ENCODE peak calls at places on chromosomes 6 and 20, in five cellular contexts. J is AG04450, N is WERI-Rb-1, S is esophagus squamous epithelium, H is GM23338. C is an unnamed sample.

GRCh38 chr20:9344080-9344920 is 170.1 kb upstream of the LAMP5 start:
- DNase-seq in J (no peak), N (no peak), S (no peak), H (no peak), C (no peak)

GRCh38 chr20:46040902-46041535 is 12.0 kb downstream of the SLC12A5 start:
- DNase-seq in J (no peak), N (no peak), S (no peak), H (peak), C (peak)

GRCh38 chr6:158043586-158044524 is 62.2 kb downstream of the SYNJ2 start:
- DNase-seq in J (no peak), N (no peak), S (no peak), H (no peak), C (no peak)

GRCh38 chr20:63156221-63156671 is 59.7 kb downstream of the YTHDF1 start:
- DNase-seq in J (no peak), N (peak), S (no peak), H (no peak), C (no peak)

GRCh38 chr6:156658186-156658585 is 119.0 kb upstream of the ARID1B start:
- DNase-seq in J (peak), N (no peak), S (no peak), H (no peak), C (no peak)

GRCh38 chr20:49340161-49340966 is 62.5 kb upstream of the ZNFX1 start:
- DNase-seq in J (no peak), N (no peak), S (no peak), H (no peak), C (no peak)

GRCh38 chr20:36623444-36623843 is 17.9 kb downstream of the RAB5IF start:
- DNase-seq in J (no peak), N (no peak), S (no peak), H (no peak), C (no peak)

GRCh38 chr20:57713505-57713903 is 3.7 kb upstream of the PMEPA1 start:
- DNase-seq in J (no peak), N (no peak), S (no peak), H (no peak), C (no peak)

GRCh38 chr6:37503486-37503980 is 3.8 kb upstream of the CCDC167 start:
- DNase-seq in J (no peak), N (no peak), S (no peak), H (no peak), C (no peak)

GRCh38 chr20:38842558-38842981 is 37.1 kb downstream of the PPP1R16B start:
- DNase-seq in J (no peak), N (no peak), S (peak), H (peak), C (no peak)

GRCh38 chr6:108847738-108848115 is 495 bp upstream of the ARMC2 start:
- DNase-seq in J (no peak), N (peak), S (no peak), H (no peak), C (no peak)

GRCh38 chr6:17394192-17394611 is 807 bp downstream of the CAP2 start:
- DNase-seq in J (no peak), N (peak), S (no peak), H (peak), C (peak)

GRCh38 chr6:144696610-144697376 is 411.7 kb downstream of the UTRN start:
- DNase-seq in J (no peak), N (no peak), S (no peak), H (no peak), C (no peak)

GRCh38 chr6:16383607-16384206 is 145.3 kb downstream of the GMPR start:
- DNase-seq in J (no peak), N (no peak), S (no peak), H (no peak), C (no peak)

GRCh38 chr6:20669571-20670314 is 135.5 kb downstream of the CDKAL1 start:
- DNase-seq in J (no peak), N (no peak), S (no peak), H (no peak), C (no peak)

GRCh38 chr6:3454206-3455016 is 2.4 kb downstream of the SLC22A23 start:
- DNase-seq in J (no peak), N (no peak), S (no peak), H (no peak), C (peak)

GRCh38 chr20:62039738-62040137 is 25.9 kb downstream of the TAF4 start:
- DNase-seq in J (no peak), N (no peak), S (no peak), H (no peak), C (no peak)

GRCh38 chr6:36973190-36973589 is 12.8 kb downstream of the MTCH1 start:
- DNase-seq in J (no peak), N (no peak), S (no peak), H (no peak), C (no peak)

GRCh38 chr20:21559305-21559704 is 45.4 kb upstream of the NKX2-2 start:
- DNase-seq in J (no peak), N (no peak), S (no peak), H (no peak), C (no peak)
- TF ChIP-seq CTCF in J (no peak), N (no peak), S (no peak), H (no peak), C (no peak)

GRCh38 chr6:6694825-6695710 is 106.5 kb downstream of the LY86 start:
- DNase-seq in J (no peak), N (no peak), S (no peak), H (peak), C (peak)

GRCh38 chr6:6695711-6696048 is 107.2 kb downstream of the LY86 start:
- DNase-seq in J (no peak), N (no peak), S (no peak), H (no peak), C (no peak)

GRCh38 chr6:6697620-6698019 is 109.1 kb downstream of the LY86 start:
- DNase-seq in J (no peak), N (peak), S (no peak), H (no peak), C (no peak)

GRCh38 chr6:6696867-6697531 is 108.5 kb downstream of the LY86 start:
- DNase-seq in J (no peak), N (peak), S (no peak), H (peak), C (peak)

DNA sequence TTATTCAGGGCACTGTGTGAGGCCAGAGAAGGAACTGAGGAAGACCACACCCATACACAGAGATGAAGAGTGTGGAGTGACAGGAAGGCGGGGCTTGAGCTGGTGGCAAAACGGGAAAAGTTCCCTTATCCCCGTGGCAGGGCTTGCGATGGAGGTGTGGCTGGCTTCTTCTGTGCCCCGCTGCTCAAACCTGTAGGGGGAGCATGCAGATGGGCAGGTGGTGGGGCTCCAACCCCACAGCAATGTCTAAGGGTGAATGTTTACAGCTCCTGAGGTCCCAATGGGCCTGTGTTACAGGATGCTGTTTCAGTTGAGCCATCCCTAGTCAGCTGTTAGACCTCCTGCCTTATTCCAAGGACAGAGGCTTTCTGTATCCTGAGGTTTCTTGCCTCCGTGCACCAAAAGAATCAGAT is 105.9 kb downstream of the LY86 start:
- DNase-seq in J (no peak), N (no peak), S (no peak), H (peak), C (no peak)
- TF ChIP-seq CTCF in J (no peak), N (peak), S (peak), H (peak), C (no peak)

DNA sequence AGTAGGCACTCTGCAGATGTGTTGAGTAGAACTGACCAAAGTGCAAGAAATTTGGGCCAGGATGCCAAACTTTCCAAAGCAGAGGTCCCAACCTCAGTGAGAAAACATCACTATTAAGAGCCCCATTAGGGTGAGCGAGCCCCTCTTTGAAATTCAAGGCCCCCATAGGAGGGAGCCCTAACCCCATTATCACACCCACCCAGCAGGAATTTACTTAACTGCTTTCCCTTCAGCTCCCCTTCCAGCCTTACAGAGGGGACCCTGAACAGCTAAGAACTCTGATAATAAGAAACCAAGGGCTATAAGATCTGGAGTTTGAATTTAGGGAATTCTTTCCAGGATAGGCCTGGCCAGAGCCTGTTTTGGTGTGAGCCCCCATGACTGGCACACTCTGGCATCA is 130.7 kb downstream of the NFATC2 start:
- DNase-seq in J (no peak), N (no peak), S (no peak), H (peak), C (no peak)
- TF ChIP-seq CTCF in J (no peak), N (no peak), S (no peak), H (no peak), C (no peak)

GRCh38 chr6:85641916-85642773 is 541 bp downstream of the SYNCRIP start:
- DNase-seq in J (no peak), N (peak), S (peak), H (peak), C (peak)
- TF ChIP-seq CTCF in J (no peak), N (no peak), S (no peak), H (no peak), C (no peak)

GRCh38 chr20:15706719-15707118 is 866.5 kb downstream of the KIF16B start:
- DNase-seq in J (no peak), N (no peak), S (no peak), H (no peak), C (no peak)

GRCh38 chr20:15705975-15706374 is 867.3 kb downstream of the KIF16B start:
- DNase-seq in J (no peak), N (no peak), S (no peak), H (no peak), C (no peak)

GRCh38 chr20:15708984-15709598 is 864.2 kb downstream of the KIF16B start:
- DNase-seq in J (no peak), N (peak), S (no peak), H (peak), C (no peak)

DNA sequence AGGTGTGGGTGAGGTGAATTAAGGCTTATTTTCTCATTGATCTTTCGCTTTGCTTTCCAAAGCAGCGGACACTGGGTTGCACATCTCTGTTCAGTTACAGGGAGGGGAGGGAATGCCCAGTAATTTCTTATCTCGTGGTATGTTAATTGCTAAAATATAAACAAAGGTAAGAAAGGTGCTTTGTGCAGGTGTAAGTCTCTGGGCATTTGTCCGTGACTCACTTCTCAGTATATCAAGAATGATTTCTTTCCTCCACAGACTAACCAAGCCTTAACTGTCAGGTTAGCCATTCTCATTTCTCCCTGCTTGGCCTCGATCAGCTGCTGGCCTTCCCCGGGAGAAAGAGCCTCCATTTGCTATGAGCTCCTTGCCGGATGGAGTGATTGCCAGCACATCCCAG is 862.1 kb downstream of the KIF16B start:
- DNase-seq in J (no peak), N (no peak), S (no peak), H (no peak), C (no peak)
- TF ChIP-seq CTCF in J (no peak), N (no peak), S (no peak), H (no peak), C (no peak)

C was measured in RWPE1.